ENCODE peak calls at places on chromosomes 2 and 18, in six cellular contexts. U, G, Q, X, P and F are unnamed samples.

GRCh38 chr2:113212245-113213060 is 38.7 kb downstream of the PSD4 start:
- DNase-seq in Q (no peak), P (no peak), X (no peak), U (peak; percentile 59), G (no peak), F (no peak)

GRCh38 chr2:152814475-152815030 is 96.1 kb downstream of the ARL6IP6 start:
- DNase-seq in X (no peak), U (no peak), G (no peak), Q (peak; percentile 26), P (no peak), F (no peak)

GRCh38 chr2:53913721-53914120 is 54.0 kb upstream of the GPR75 start:
- DNase-seq in U (peak; percentile 47), G (no peak), P (no peak), Q (peak; percentile 83), X (peak; percentile 80), F (peak; percentile 7)

GRCh38 chr2:1743396-1744150 is 742 bp downstream of the PXDN start:
- DNase-seq in G (peak; percentile 52), U (peak; percentile 67), P (peak; percentile 42), Q (peak; percentile 82), X (no peak), F (peak; percentile 26)

GRCh38 chr18:80245781-80246655 is 1.3 kb downstream of the PARD6G start:
- DNase-seq in Q (no peak), X (no peak), U (no peak), P (no peak), G (no peak), F (no peak)

GRCh38 chr2:86700705-86701104 is 19.4 kb upstream of the RMND5A start:
- DNase-seq in Q (peak; percentile 63), X (no peak), G (no peak), P (no peak), U (no peak), F (no peak)

GRCh38 chr2:238169021-238169707 is 10.4 kb downstream of the ERFE start:
- DNase-seq in G (no peak), P (no peak), U (peak; percentile 96), X (no peak), Q (peak; percentile 93), F (no peak)

GRCh38 chr18:71707985-71708500 is 836.1 kb downstream of the CBLN2 start:
- DNase-seq in Q (no peak), X (no peak), P (no peak), U (no peak), G (no peak), F (no peak)

GRCh38 chr2:7685342-7686015 is 768.3 kb downstream of the RNF144A start:
- DNase-seq in P (no peak), G (no peak), U (no peak), Q (peak; percentile 85), X (no peak), F (no peak)

GRCh38 chr2:46815121-46815802 is 100.3 kb downstream of the MCFD2 start:
- DNase-seq in Q (no peak), P (no peak), X (no peak), G (no peak), U (no peak), F (no peak)

GRCh38 chr2:102044235-102044920 is 52.6 kb downstream of the IL1R2 start:
- DNase-seq in U (no peak), X (no peak), Q (no peak), P (no peak), G (no peak), F (no peak)

GRCh38 chr2:218256612-218257350 is 4.0 kb upstream of the GPBAR1 start:
- DNase-seq in Q (no peak), P (no peak), U (no peak), G (no peak), X (peak; percentile 18), F (no peak)

GRCh38 chr2:74037379-74037860 is 52.7 kb downstream of the TET3 start:
- DNase-seq in Q (peak; percentile 34), X (no peak), U (no peak), P (no peak), G (no peak), F (peak; percentile 73)

GRCh38 chr2:233700028-233700635 is 7.4 kb downstream of the UGT1A6 start:
- DNase-seq in Q (peak; percentile 43), P (no peak), U (peak; percentile 57), X (no peak), G (no peak), F (no peak)

GRCh38 chr2:44087714-44088092 is 81.0 kb upstream of the PPM1B start:
- DNase-seq in U (no peak), G (no peak), X (no peak), P (no peak), Q (peak; percentile 3), F (no peak)

GRCh38 chr2:70477473-70477872 is 76.2 kb downstream of the TGFA start:
- DNase-seq in U (no peak), P (no peak), G (no peak), Q (no peak), X (no peak), F (no peak)

GRCh38 chr2:173354073-173354600 is 535 bp upstream of the CDCA7 start:
- DNase-seq in Q (peak; percentile 16), P (no peak), X (no peak), G (no peak), U (no peak), F (peak; percentile 86)

GRCh38 chr2:11395389-11395788 is 51.0 kb upstream of the ROCK2 start:
- DNase-seq in P (no peak), G (no peak), U (no peak), Q (no peak), X (no peak), F (no peak)

GRCh38 chr2:144904612-144905011 is 384.7 kb upstream of the ZEB2 start:
- DNase-seq in X (no peak), G (no peak), P (no peak), Q (no peak), U (no peak), F (no peak)

GRCh38 chr2:216216951-216217903 is 108.1 kb downstream of the XRCC5 start:
- DNase-seq in X (peak; percentile 32), Q (peak; percentile 61), G (no peak), P (no peak), U (peak; percentile 34), F (no peak)

GRCh38 chr2:157486596-157487270 is 42.8 kb upstream of the CYTIP start:
- DNase-seq in X (no peak), U (no peak), G (no peak), P (no peak), Q (peak; percentile 46), F (no peak)

GRCh38 chr2:217517402-217517801 is 485.4 kb downstream of the TNS1 start:
- DNase-seq in U (no peak), P (no peak), X (no peak), Q (peak; percentile 11), G (no peak), F (no peak)

DNA sequence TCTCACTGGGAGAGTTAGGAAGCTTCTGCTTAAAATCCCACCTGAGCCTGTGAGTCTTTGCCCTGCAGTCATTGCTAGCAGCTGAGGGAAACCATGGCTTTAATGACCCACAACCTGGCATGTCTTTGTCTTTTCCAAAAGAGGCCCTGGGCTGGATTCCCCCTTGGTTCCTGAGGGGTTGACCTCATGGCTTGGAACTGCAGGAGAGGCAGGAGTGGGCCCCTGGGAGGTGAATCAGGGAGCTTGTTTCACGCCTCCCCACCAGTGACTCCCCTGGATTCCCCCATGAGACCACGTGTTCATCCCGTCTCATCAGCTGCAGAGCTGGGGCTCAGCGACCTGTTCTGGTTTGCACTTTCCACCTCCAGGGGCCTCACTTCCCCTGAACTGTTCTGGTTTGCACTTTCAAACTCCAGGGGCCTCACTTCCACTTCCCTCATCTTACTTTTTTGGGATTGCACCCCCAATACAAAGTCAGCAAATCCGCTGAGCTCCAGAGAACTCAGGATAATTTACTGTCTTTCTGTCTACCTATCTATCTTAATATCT is 58.5 kb upstream of the TMEM18 start:
- DNase-seq in U (no peak), P (no peak), G (no peak), Q (no peak), X (no peak), F (no peak)
- H3K4me3 ChIP-seq in U (no peak overlapping the region), P (no peak overlapping the region), G (no peak overlapping the region), Q (no peak overlapping the region), X (no peak overlapping the region), F (no peak overlapping the region)

DNA sequence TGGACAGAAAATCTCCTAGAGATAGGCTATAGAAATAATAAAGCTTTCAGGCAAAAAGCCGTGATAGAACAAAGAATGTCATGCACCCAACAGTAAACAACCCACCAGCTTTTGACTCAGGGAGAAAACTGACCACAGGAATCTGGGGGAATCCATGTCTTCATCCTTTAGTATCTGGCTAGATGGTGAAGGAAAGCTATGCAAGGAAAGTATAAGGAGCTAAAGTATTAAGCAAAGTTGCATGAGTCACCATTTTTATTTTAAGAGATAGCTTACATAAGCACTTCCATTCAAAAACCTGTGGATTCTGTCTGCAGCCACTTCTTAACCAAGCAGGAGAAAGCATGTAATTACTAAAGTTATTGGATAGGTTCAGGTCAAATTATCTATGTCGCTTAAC is 363.8 kb downstream of the LRP1B start:
- DNase-seq in X (no peak), U (peak; percentile 85), G (no peak), P (no peak), Q (peak; percentile 27), F (no peak)
- H3K4me3 ChIP-seq in X (no peak overlapping the region), U (no peak overlapping the region), G (no peak overlapping the region), P (no peak overlapping the region), Q (no peak overlapping the region), F (no peak overlapping the region)

DNA sequence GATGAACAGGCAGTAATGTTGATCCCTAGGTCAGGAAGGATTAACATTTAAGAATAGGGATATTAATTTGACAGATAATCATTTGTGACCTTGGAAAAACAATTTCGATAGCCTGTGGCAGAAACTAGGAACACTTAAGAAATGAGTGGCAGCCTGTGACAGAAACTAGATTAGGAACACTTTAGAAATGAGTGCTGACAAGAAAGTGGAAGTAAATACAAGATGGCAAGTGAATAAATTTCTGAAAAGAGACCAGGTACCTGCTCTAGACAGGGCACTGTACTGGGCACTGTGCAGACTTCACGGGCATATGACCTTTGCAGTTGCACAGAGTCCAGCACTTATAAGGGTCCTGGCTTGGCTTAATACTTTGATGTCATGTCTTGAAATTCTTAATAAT is 5.5 kb upstream of the HNRNPA3 start:
- DNase-seq in U (no peak), Q (no peak), G (no peak), P (no peak), X (no peak), F (no peak)
- H3K4me3 ChIP-seq in U (no peak overlapping the region), Q (no peak overlapping the region), G (no peak overlapping the region), P (no peak overlapping the region), X (no peak overlapping the region), F (no peak overlapping the region)

GRCh38 chr2:120662046-120662445 is 73.6 kb upstream of the GLI2 start:
- DNase-seq in Q (no peak), X (no peak), P (no peak), U (no peak), G (no peak), F (no peak)

GRCh38 chr2:120660056-120660694 is 75.5 kb upstream of the GLI2 start:
- DNase-seq in X (no peak), U (no peak), Q (no peak), G (no peak), P (no peak), F (no peak)

GRCh38 chr2:120662746-120663145 is 72.9 kb upstream of the GLI2 start:
- DNase-seq in G (no peak), X (no peak), U (no peak), Q (no peak), P (no peak), F (no peak)

GRCh38 chr2:120660771-120661459 is 74.8 kb upstream of the GLI2 start:
- DNase-seq in X (no peak), Q (no peak), G (no peak), P (no peak), U (no peak), F (no peak)

DNA sequence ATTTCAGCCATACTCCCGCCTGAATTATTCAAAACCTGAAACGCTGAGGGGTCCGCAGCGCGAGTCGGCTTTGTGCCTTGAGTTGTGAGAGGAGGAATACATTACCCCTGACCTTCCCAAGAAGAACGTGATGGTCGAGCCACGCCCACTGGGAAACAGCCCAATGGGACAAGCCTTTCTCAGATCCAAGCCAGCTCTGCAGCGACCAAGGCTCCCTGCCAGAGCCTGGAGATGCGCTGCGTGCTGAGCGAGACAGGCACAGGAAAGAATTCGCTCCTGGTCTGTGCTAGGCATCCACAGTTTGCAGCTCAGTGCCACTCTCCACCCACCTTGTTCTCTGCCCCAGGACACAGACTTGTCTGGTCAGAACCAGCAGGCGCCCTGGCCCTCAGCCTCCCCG is 74.1 kb upstream of the GLI2 start:
- DNase-seq in U (no peak), G (no peak), X (no peak), Q (peak; percentile 35), P (no peak), F (no peak)
- H3K4me3 ChIP-seq in U (no peak overlapping the region), G (no peak overlapping the region), X (no peak overlapping the region), Q (no peak overlapping the region), P (peak overlapping the region; percentile 28), F (no peak overlapping the region)